ENCODE peak calls at places on chromosomes 11 and 22, in ten cellular contexts. N, J, Q, G, C, A, I, B, F and X are unnamed samples.

GRCh38 chr11:119023741-119024140 is 5.2 kb downstream of the TRAPPC4 start:
- DNase-seq in N (no peak), J (no peak), Q (no peak), G (no peak), C (no peak), A (no peak), I (no peak), B (no peak), F (no peak), X (no peak)

GRCh38 chr11:69664901-69665300 is 10.3 kb downstream of the LTO1 start:
- DNase-seq in N (no peak), J (no peak), Q (no peak), G (no peak), C (no peak), A (no peak), I (peak; percentile 24), B (no peak), F (no peak), X (no peak)

GRCh38 chr11:93444671-93445073 is 98.5 kb downstream of the SMCO4 start:
- DNase-seq in N (peak; percentile 2), J (no peak), Q (no peak), G (no peak), C (no peak), A (no peak), I (no peak), B (no peak), F (peak; percentile 14), X (no peak)

GRCh38 chr22:48905206-48905975 is 922.3 kb downstream of the BRD1 start:
- DNase-seq in N (no peak), J (no peak), Q (no peak), G (no peak), C (no peak), A (no peak), I (no peak), B (no peak), F (no peak), X (no peak)

GRCh38 chr11:6650980-6651379 is 4.6 kb downstream of the DCHS1 start:
- DNase-seq in N (peak; percentile 55), J (no peak), Q (no peak), G (no peak), C (no peak), A (no peak), I (no peak), B (no peak), F (no peak), X (no peak)

GRCh38 chr11:10487002-10487647 is 32.1 kb downstream of the AMPD3 start:
- DNase-seq in N (no peak), J (no peak), Q (no peak), G (no peak), C (no peak), A (no peak), I (no peak), B (no peak), F (no peak), X (no peak)

GRCh38 chr11:95877288-95877687 is 46.6 kb downstream of the MTMR2 start:
- DNase-seq in N (peak; percentile 100), J (no peak), Q (no peak), G (no peak), C (no peak), A (peak; percentile 100), I (no peak), B (no peak), F (no peak), X (peak; percentile 26)

GRCh38 chr11:103086461-103086860 is 5.5 kb downstream of the DCUN1D5 start:
- DNase-seq in N (peak; percentile 36), J (no peak), Q (no peak), G (no peak), C (no peak), A (no peak), I (no peak), B (no peak), F (no peak), X (no peak)

GRCh38 chr22:23856721-23857605 is 712 bp upstream of the SLC2A11 start:
- DNase-seq in N (peak; percentile 46), J (no peak), Q (peak; percentile 47), G (no peak), C (no peak), A (peak; percentile 31), I (no peak), B (peak; percentile 60), F (peak; percentile 63), X (no peak)

GRCh38 chr11:12170984-12171383 is 60.6 kb downstream of the MICAL2 start:
- DNase-seq in N (peak; percentile 49), J (peak; percentile 61), Q (no peak), G (no peak), C (no peak), A (peak; percentile 83), I (no peak), B (no peak), F (no peak), X (no peak)

DNA sequence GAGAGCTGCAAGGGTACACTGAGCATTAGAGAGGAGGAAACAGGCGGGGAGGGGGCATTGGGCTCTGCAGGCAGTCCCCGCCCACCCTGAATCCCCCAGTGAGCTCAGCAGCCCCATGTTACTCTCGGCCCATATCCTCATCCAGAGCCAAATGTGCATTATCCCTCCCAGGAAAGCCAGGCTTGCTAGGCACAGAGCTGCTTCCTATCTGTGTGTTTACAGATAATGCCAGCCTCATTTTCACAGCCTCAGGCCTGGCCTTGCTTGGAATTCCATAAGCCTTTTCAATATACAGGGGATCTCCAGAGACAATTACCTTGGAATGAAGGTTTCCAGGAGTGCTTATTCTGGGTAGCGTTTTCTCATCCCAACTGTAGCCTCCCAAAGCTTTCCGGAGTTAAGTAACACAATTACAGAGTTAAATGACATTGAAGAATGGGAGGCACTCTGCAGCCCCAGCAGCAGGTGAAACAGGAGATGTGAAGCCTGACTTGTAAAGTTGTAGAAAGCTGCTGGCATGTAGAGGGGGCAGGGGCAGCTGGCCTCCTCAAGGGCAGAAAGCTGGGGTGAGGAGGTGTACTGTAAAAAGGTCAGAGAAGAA is 91.5 kb upstream of the TBCEL start:
- DNase-seq in N (no peak), J (no peak), Q (no peak), G (no peak), C (no peak), A (no peak), I (no peak), B (no peak), F (peak; percentile 33), X (no peak)
- H3K27ac ChIP-seq in N (no peak overlapping the region), J (no peak overlapping the region), Q (no peak overlapping the region), G (no peak overlapping the region), C (no peak overlapping the region), A (no peak overlapping the region), I (no peak overlapping the region), B (no peak overlapping the region), F (no peak overlapping the region), X (no peak overlapping the region)

GRCh38 chr11:27183672-27184457 is 143.2 kb downstream of the BBOX1 start:
- DNase-seq in N (peak; percentile 72), J (peak; percentile 70), Q (peak; percentile 64), G (peak; percentile 62), C (no peak), A (peak; percentile 82), I (no peak), B (no peak), F (peak; percentile 78), X (peak; percentile 38)

GRCh38 chr11:27187848-27188621 is 147.4 kb downstream of the BBOX1 start:
- DNase-seq in N (no peak), J (no peak), Q (no peak), G (no peak), C (no peak), A (no peak), I (no peak), B (no peak), F (peak; percentile 27), X (no peak)

GRCh38 chr11:27179334-27179733 is 138.7 kb downstream of the BBOX1 start:
- DNase-seq in N (no peak), J (no peak), Q (no peak), G (no peak), C (no peak), A (no peak), I (no peak), B (no peak), F (no peak), X (no peak)

GRCh38 chr11:27187075-27187847 is 146.6 kb downstream of the BBOX1 start:
- DNase-seq in N (no peak), J (no peak), Q (no peak), G (no peak), C (no peak), A (no peak), I (no peak), B (no peak), F (no peak), X (no peak)

DNA sequence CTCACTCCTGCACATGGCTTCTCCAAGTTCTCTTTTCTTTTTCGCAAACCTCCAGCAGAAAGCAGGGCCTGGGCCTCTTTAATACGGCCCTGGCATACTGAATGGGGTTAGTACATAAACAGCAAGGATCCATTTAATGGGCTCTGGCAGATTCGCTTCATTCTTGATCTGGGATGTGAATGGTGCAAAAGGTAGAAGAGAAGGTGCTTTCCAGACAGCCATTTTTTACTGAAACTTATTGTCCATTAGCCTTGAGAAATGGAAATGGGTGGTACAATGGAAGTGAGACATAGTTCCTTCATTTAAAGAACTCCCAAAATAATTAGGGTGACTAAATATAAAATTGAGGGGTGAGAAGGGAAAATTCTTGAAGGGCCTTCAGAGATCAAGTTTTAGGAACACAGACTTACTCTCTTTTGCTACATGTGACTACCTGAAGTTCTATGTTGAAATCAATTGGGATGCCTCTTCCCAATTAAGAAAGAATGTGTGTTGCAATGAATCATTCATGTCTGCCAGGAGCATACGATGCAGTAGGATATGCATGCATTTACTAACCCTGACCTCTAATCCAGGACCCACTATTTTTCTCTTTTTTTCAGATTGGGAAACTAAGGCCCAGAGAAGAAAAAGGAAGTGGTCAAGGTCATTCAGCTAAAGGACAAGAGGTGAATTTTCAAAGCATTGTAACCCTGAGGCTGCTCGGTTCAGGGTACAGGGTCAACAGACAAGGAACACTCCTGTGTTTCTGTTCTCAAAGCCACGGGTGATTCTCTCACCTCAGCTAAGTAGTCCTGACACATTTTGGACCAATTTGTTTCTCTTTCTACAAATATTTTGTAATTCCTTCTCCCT is 144.1 kb downstream of the BBOX1 start:
- DNase-seq in N (no peak), J (no peak), Q (no peak), G (no peak), C (no peak), A (no peak), I (no peak), B (no peak), F (no peak), X (peak; percentile 20)
- TF ChIP-seq CTCF in N (no peak), J (no peak), Q (no peak), G (no peak), C (no peak), A (no peak), I (no peak), B (no peak), F (no peak), X (no peak)

GRCh38 chr11:35127619-35128018 is 11.4 kb upstream of the CD44 start:
- DNase-seq in N (no peak), J (no peak), Q (no peak), G (no peak), C (no peak), A (no peak), I (no peak), B (no peak), F (no peak), X (no peak)
- H3K27ac ChIP-seq in N (no peak overlapping the region), J (no peak overlapping the region), Q (no peak overlapping the region), G (no peak overlapping the region), C (no peak overlapping the region), A (no peak overlapping the region), I (no peak overlapping the region), B (no peak overlapping the region), F (no peak overlapping the region), X (no peak overlapping the region)

DNA sequence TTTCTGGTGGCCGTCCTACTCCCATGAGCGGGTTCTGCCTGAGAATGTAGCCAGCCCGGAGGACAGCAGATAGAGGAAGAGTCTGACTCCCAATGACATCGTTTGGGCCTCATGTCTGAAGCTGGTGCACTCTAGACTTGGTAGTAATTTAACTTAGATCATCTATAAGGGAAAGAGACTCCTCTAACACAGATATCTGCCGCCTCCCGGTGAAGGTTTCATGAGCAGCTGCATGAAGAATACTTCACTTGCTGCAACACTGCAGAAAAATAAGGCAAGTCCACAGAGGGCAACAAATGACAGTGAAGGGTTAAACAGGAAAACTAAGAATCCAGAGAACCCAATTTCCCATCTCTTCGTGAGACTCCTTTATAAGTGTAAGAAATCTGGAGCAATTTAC is 5.9 kb upstream of the ARL2 start:
- DNase-seq in N (peak; percentile 23), J (no peak), Q (no peak), G (no peak), C (no peak), A (no peak), I (no peak), B (no peak), F (no peak), X (no peak)
- TF ChIP-seq CTCF in N (no peak), J (no peak), Q (peak; percentile 35), G (no peak), C (no peak), A (no peak), I (no peak), B (no peak), F (no peak), X (no peak)